ENCODE peak calls at places on chromosomes 12 and 14, in six cellular contexts. R is ureter, N is upper lobe of right lung, L is AG08395, W is esophagus squamous epithelium, C is dorsolateral prefrontal cortex. J is an unnamed sample.

GRCh38 chr14:38209572-38210159 is 2.0 kb downstream of the SSTR1 start:
- DNase-seq in C (peak), L (no peak), N (no peak), R (no peak), W (no peak), J (no peak)

GRCh38 chr12:131271724-131272123 is 318.0 kb downstream of the ADGRD1 start:
- DNase-seq in W (no peak), C (no peak), L (no peak), N (no peak), R (no peak), J (no peak)

GRCh38 chr12:46711756-46712155 is 114.0 kb downstream of the SLC38A4 start:
- DNase-seq in C (no peak), R (no peak), W (no peak), L (no peak), N (no peak), J (no peak)

GRCh38 chr12:14993537-14994266 is 20.9 kb downstream of the PDE6H start:
- DNase-seq in N (no peak), L (peak), W (no peak), C (no peak), R (no peak), J (no peak)

GRCh38 chr12:23949212-23950010 is at the start of gene SOX5:
- DNase-seq in W (no peak), L (no peak), N (peak), C (peak), R (no peak), J (peak)

GRCh38 chr12:49537709-49538601 is 875 bp upstream of the KCNH3 start:
- DNase-seq in L (no peak), N (peak), R (no peak), C (peak), W (no peak), J (no peak)

GRCh38 chr14:21201732-21202462 is 46.0 kb upstream of the OR5AU1 start:
- DNase-seq in N (no peak), L (no peak), W (no peak), C (no peak), R (no peak), J (no peak)

GRCh38 chr14:89420502-89420901 is 3.5 kb upstream of the FOXN3 start:
- DNase-seq in C (no peak), W (no peak), R (no peak), L (no peak), N (no peak), J (no peak)

GRCh38 chr14:42715316-42715715 is 1108.6 kb downstream of the LRFN5 start:
- DNase-seq in L (no peak), W (no peak), N (no peak), C (no peak), R (no peak), J (no peak)

GRCh38 chr12:10128687-10129086 is 1.3 kb downstream of the CLEC7A start:
- DNase-seq in N (no peak), L (no peak), C (no peak), R (no peak), W (no peak), J (no peak)

GRCh38 chr12:3137268-3137761 is 60.1 kb downstream of the TSPAN9 start:
- DNase-seq in W (no peak), L (peak), R (no peak), N (no peak), C (no peak), J (no peak)

GRCh38 chr12:76074701-76075336 is 9.7 kb downstream of the NAP1L1 start:
- DNase-seq in N (no peak), L (no peak), R (no peak), W (no peak), C (no peak), J (no peak)

GRCh38 chr14:80607430-80608200 is 333.9 kb downstream of the CEP128 start:
- DNase-seq in N (no peak), C (no peak), R (no peak), W (no peak), L (no peak), J (no peak)

GRCh38 chr14:72715215-72715909 is 178.5 kb downstream of the DPF3 start:
- DNase-seq in L (no peak), C (peak), N (no peak), W (no peak), R (no peak), J (no peak)

GRCh38 chr12:116293687-116294463 is 16.4 kb upstream of the MED13L start:
- DNase-seq in W (no peak), N (no peak), C (no peak), L (no peak), R (no peak), J (no peak)

GRCh38 chr12:132812631-132813305 is 15.9 kb downstream of the GOLGA3 start:
- DNase-seq in L (no peak), W (no peak), C (no peak), N (no peak), R (no peak), J (no peak)

GRCh38 chr12:93595336-93595735 is 22.9 kb downstream of the SOCS2 start:
- DNase-seq in N (no peak), C (no peak), W (no peak), R (no peak), L (no peak), J (no peak)

GRCh38 chr12:54660320-54660962 is 12.3 kb upstream of the DCD start:
- DNase-seq in N (no peak), L (no peak), C (no peak), R (no peak), W (no peak), J (no peak)

GRCh38 chr12:72057330-72057911 is 118.8 kb downstream of the TPH2 start:
- DNase-seq in W (no peak), C (no peak), R (no peak), L (no peak), N (no peak), J (no peak)

GRCh38 chr12:115752151-115752550 is 525.3 kb downstream of the MED13L start:
- DNase-seq in N (no peak), W (no peak), L (peak), R (no peak), C (no peak), J (no peak)

GRCh38 chr12:48446372-48446771 is 26.0 kb upstream of the ANP32D start:
- DNase-seq in N (no peak), C (no peak), L (no peak), W (no peak), R (no peak), J (no peak)

GRCh38 chr14:65287264-65288131 is 125.0 kb upstream of the FUT8 start:
- DNase-seq in L (no peak), C (no peak), R (no peak), W (no peak), N (no peak), J (no peak)

GRCh38 chr14:35292770-35293561 is 784 bp downstream of the PSMA6 start:
- DNase-seq in L (no peak), W (no peak), N (no peak), R (no peak), C (no peak), J (no peak)

GRCh38 chr12:107660861-107661415 is 24.7 kb upstream of the PWP1 start:
- DNase-seq in W (no peak), C (peak), L (no peak), N (no peak), R (no peak), J (no peak)

GRCh38 chr14:104395941-104396681 is 183.5 kb upstream of the C14orf180 start:
- DNase-seq in C (no peak), R (no peak), N (no peak), L (no peak), W (no peak), J (no peak)

GRCh38 chr14:33408291-33408690 is 469.6 kb downstream of the NPAS3 start:
- DNase-seq in W (no peak), L (no peak), R (no peak), N (no peak), C (no peak), J (no peak)

GRCh38 chr12:78037707-78038106 is 207.0 kb downstream of the NAV3 start:
- DNase-seq in W (no peak), R (no peak), L (no peak), N (no peak), C (no peak), J (no peak)

GRCh38 chr12:53991077-53991460 is 6.1 kb downstream of the HOXC10 start:
- DNase-seq in L (peak), N (no peak), R (no peak), C (no peak), W (no peak), J (no peak)

GRCh38 chr14:102949062-102949800 is 26.8 kb downstream of the AMN start:
- DNase-seq in N (no peak), W (no peak), C (no peak), R (no peak), L (peak), J (no peak)

GRCh38 chr14:68146812-68147211 is 327.2 kb downstream of the RAD51B start:
- DNase-seq in N (no peak), R (no peak), W (no peak), C (no peak), L (peak), J (no peak)

GRCh38 chr12:53659609-53660008 is 16.3 kb downstream of the ATP5MC2 start:
- DNase-seq in L (peak), W (no peak), R (no peak), N (no peak), C (no peak), J (no peak)

GRCh38 chr12:26711072-26711471 is 121.9 kb downstream of the ITPR2 start:
- DNase-seq in L (no peak), R (no peak), W (no peak), N (no peak), C (no peak), J (no peak)

GRCh38 chr12:6115389-6115788 is 9.1 kb downstream of the VWF start:
- DNase-seq in L (no peak), N (no peak), R (no peak), C (no peak), W (no peak), J (no peak)

GRCh38 chr12:115305867-115306266 is 621.9 kb upstream of the TBX3 start:
- DNase-seq in W (no peak), R (no peak), C (no peak), L (no peak), N (no peak), J (no peak)

GRCh38 chr14:92690171-92691011 is 58.0 kb downstream of the LGMN start:
- DNase-seq in N (peak), R (no peak), C (no peak), W (no peak), L (no peak), J (no peak)

GRCh38 chr14:96940009-96940408 is 142.8 kb downstream of the VRK1 start:
- DNase-seq in C (no peak), L (no peak), N (no peak), W (no peak), R (no peak), J (no peak)

GRCh38 chr12:13982010-13982409 is 608 bp upstream of the GRIN2B start:
- DNase-seq in R (no peak), N (no peak), C (no peak), L (no peak), W (no peak), J (no peak)

GRCh38 chr12:43222796-43223195 is 329.2 kb downstream of the ADAMTS20 start:
- DNase-seq in L (no peak), R (no peak), W (no peak), N (no peak), C (no peak), J (no peak)

GRCh38 chr14:94707494-94707893 is 62.4 kb downstream of the GSC start:
- DNase-seq in W (no peak), L (no peak), C (no peak), R (no peak), N (no peak), J (no peak)